ENCODE peak calls at places on chromosomes 16 and 17, in four cellular contexts. H is AG20443, X is left ventricle myocardium inferior, Y is GM03348. Z is an unnamed sample.

GRCh38 chr16:69311533-69312388 is 611 bp downstream of the VPS4A start:
- DNase-seq in H (peak), X (no peak), Y (peak), Z (peak)

GRCh38 chr17:83099570-83100181 is 20.3 kb downstream of the METRNL start:
- DNase-seq in H (peak), X (no peak), Y (peak), Z (no peak)

GRCh38 chr16:11340710-11341109 is 4.5 kb upstream of the RMI2 start:
- DNase-seq in H (no peak), X (no peak), Y (no peak), Z (no peak)

GRCh38 chr16:26795184-26795583 is 271.5 kb upstream of the C16orf82 start:
- DNase-seq in H (no peak), X (no peak), Y (no peak), Z (no peak)

GRCh38 chr17:71427801-71428200 is 693.0 kb upstream of the SOX9 start:
- DNase-seq in H (no peak), X (no peak), Y (no peak), Z (no peak)

GRCh38 chr16:50692999-50693781 is at the start of gene NOD2:
- DNase-seq in H (peak), X (no peak), Y (peak), Z (no peak)

GRCh38 chr17:15502315-15503112 is 35.1 kb upstream of the CDRT4 start:
- DNase-seq in H (peak), X (peak), Y (peak), Z (peak)

GRCh38 chr17:32015245-32016013 is 8.2 kb downstream of the LRRC37B start:
- DNase-seq in H (no peak), X (no peak), Y (no peak), Z (no peak)

GRCh38 chr17:6475411-6475810 is 31.2 kb downstream of the PIMREG start:
- DNase-seq in H (no peak), X (no peak), Y (no peak), Z (no peak)

GRCh38 chr16:13920510-13920818 is 510 bp downstream of the ERCC4 start:
- DNase-seq in H (no peak), X (no peak), Y (no peak), Z (no peak)

GRCh38 chr17:50392621-50393020 is 4.7 kb downstream of the LRRC59 start:
- DNase-seq in H (no peak), X (no peak), Y (peak), Z (no peak)

GRCh38 chr16:89051521-89052166 is 42.0 kb upstream of the ACSF3 start:
- DNase-seq in H (no peak), X (no peak), Y (no peak), Z (no peak)

GRCh38 chr17:69223809-69224208 is 4.8 kb downstream of the ABCA10 start:
- DNase-seq in H (peak), X (no peak), Y (peak), Z (no peak)

GRCh38 chr17:39661044-39661406 is 4.1 kb upstream of the TCAP start:
- DNase-seq in H (no peak), X (peak), Y (no peak), Z (no peak)

GRCh38 chr16:15958703-15959348 is 9.4 kb downstream of the ABCC1 start:
- DNase-seq in H (no peak), X (no peak), Y (no peak), Z (no peak)

GRCh38 chr16:81511371-81511770 is 66.8 kb downstream of the CMIP start:
- DNase-seq in H (no peak), X (no peak), Y (peak), Z (peak)

GRCh38 chr17:28466521-28467048 is 6.9 kb upstream of the SLC13A2 start:
- DNase-seq in H (no peak), X (no peak), Y (no peak), Z (peak)

GRCh38 chr16:28845173-28846079 is 722 bp downstream of the TUFM start:
- DNase-seq in H (no peak), X (no peak), Y (peak), Z (peak)

GRCh38 chr17:44664867-44665266 is 8.6 kb downstream of the MEIOC start:
- DNase-seq in H (no peak), X (no peak), Y (no peak), Z (no peak)

GRCh38 chr17:74276561-74277009 is 2.6 kb downstream of the DNAI2 start:
- DNase-seq in H (no peak), X (peak), Y (no peak), Z (no peak)

GRCh38 chr17:79072544-79072943 is 2.1 kb upstream of the ENGASE start:
- DNase-seq in H (no peak), X (no peak), Y (no peak), Z (no peak)

GRCh38 chr16:78852236-78852635 is 748.3 kb downstream of the MAF start:
- DNase-seq in H (no peak), X (no peak), Y (no peak), Z (no peak)

GRCh38 chr16:89473791-89474414 is 16.5 kb downstream of the ANKRD11 start:
- DNase-seq in H (peak), X (no peak), Y (peak), Z (peak)

GRCh38 chr17:2388020-2388704 is 12.7 kb downstream of the MNT start:
- DNase-seq in H (no peak), X (no peak), Y (no peak), Z (no peak)

GRCh38 chr17:19579192-19579668 is 45.6 kb downstream of the SLC47A1 start:
- DNase-seq in H (no peak), X (no peak), Y (no peak), Z (no peak)

GRCh38 chr16:68466174-68466573 is 17.9 kb upstream of the SMPD3 start:
- DNase-seq in H (no peak), X (no peak), Y (no peak), Z (no peak)

GRCh38 chr16:89409161-89409711 is 81.1 kb downstream of the ANKRD11 start:
- DNase-seq in H (no peak), X (no peak), Y (no peak), Z (no peak)

GRCh38 chr16:71610936-71611871 is 14.8 kb upstream of the MARVELD3 start:
- DNase-seq in H (peak), X (peak), Y (peak), Z (peak)

GRCh38 chr16:80084614-80085013 is 456.2 kb upstream of the DYNLRB2 start:
- DNase-seq in H (peak), X (peak), Y (peak), Z (peak)

GRCh38 chr16:27107185-27107592 is 40.5 kb downstream of the C16orf82 start:
- DNase-seq in H (no peak), X (no peak), Y (no peak), Z (no peak)

GRCh38 chr16:85537331-85537788 is 75.8 kb upstream of the GSE1 start:
- DNase-seq in H (no peak), X (no peak), Y (no peak), Z (no peak)

GRCh38 chr17:79053251-79053925 is 21.2 kb upstream of the ENGASE start:
- DNase-seq in H (peak), X (no peak), Y (no peak), Z (peak)

GRCh38 chr16:73020409-73020884 is 27.5 kb downstream of the ZFHX3 start:
- DNase-seq in H (peak), X (peak), Y (peak), Z (peak)